ENCODE peak calls at places on chromosome 19, in eight cellular contexts. One of them, this sample, is unnamed. For H3K27me3, the result is how much of the 10 kb centered on the place peaks cover.

GRCh38 chr19:18386543-18387251 is 739 bp downstream of the GDF15 start:
- DNase-seq in tibial nerve: peak
- DNase-seq in IMR-90: peak
- DNase-seq in esophagus squamous epithelium: no peak
- DNase-seq in testis: no peak
- DNase-seq in Peyer's patch: no peak
- DNase-seq in heart left ventricle: no peak
- DNase-seq in breast epithelium: no peak
- DNase-seq in this sample: no peak

GRCh38 chr19:3423183-3423829 is 56.9 kb downstream of the NFIC start:
- DNase-seq in heart left ventricle: no peak
- DNase-seq in esophagus squamous epithelium: no peak
- DNase-seq in tibial nerve: no peak
- DNase-seq in testis: peak
- DNase-seq in IMR-90: peak
- DNase-seq in Peyer's patch: no peak
- DNase-seq in breast epithelium: no peak
- DNase-seq in this sample: no peak

GRCh38 chr19:5436101-5436947 is 18.9 kb upstream of the ZNRF4 start:
- DNase-seq in tibial nerve: no peak
- DNase-seq in IMR-90: peak
- DNase-seq in heart left ventricle: no peak
- DNase-seq in Peyer's patch: no peak
- DNase-seq in breast epithelium: no peak
- DNase-seq in testis: peak
- DNase-seq in esophagus squamous epithelium: no peak
- DNase-seq in this sample: no peak

GRCh38 chr19:1136201-1136600 is 32.4 kb downstream of the GPX4 start:
- DNase-seq in Peyer's patch: peak
- DNase-seq in tibial nerve: no peak
- DNase-seq in IMR-90: no peak
- DNase-seq in esophagus squamous epithelium: no peak
- DNase-seq in heart left ventricle: no peak
- DNase-seq in breast epithelium: peak
- DNase-seq in testis: no peak
- DNase-seq in this sample: no peak

GRCh38 chr19:798415-799075 is 1.3 kb downstream of the PTBP1 start:
- DNase-seq in heart left ventricle: peak
- DNase-seq in breast epithelium: no peak
- DNase-seq in testis: no peak
- DNase-seq in IMR-90: no peak
- DNase-seq in Peyer's patch: no peak
- DNase-seq in esophagus squamous epithelium: no peak
- DNase-seq in tibial nerve: no peak
- DNase-seq in this sample: no peak

GRCh38 chr19:42295831-42296525 is 6.0 kb upstream of the PRR19 start:
- DNase-seq in esophagus squamous epithelium: no peak
- DNase-seq in heart left ventricle: peak
- DNase-seq in breast epithelium: peak
- DNase-seq in IMR-90: peak
- DNase-seq in Peyer's patch: peak
- DNase-seq in tibial nerve: peak
- DNase-seq in testis: peak
- DNase-seq in this sample: peak

GRCh38 chr19:1856698-1857603 is 6.4 kb downstream of the KLF16 start:
- DNase-seq in esophagus squamous epithelium: no peak
- DNase-seq in testis: peak
- DNase-seq in Peyer's patch: peak
- DNase-seq in IMR-90: peak
- DNase-seq in tibial nerve: peak
- DNase-seq in heart left ventricle: peak
- DNase-seq in breast epithelium: peak
- DNase-seq in this sample: peak

GRCh38 chr19:4969772-4970531 is 1.0 kb downstream of the KDM4B start:
- DNase-seq in IMR-90: no peak
- DNase-seq in tibial nerve: no peak
- DNase-seq in testis: peak
- DNase-seq in esophagus squamous epithelium: no peak
- DNase-seq in Peyer's patch: peak
- DNase-seq in breast epithelium: no peak
- DNase-seq in heart left ventricle: no peak
- DNase-seq in this sample: no peak

GRCh38 chr19:30053558-30053957 is 111.5 kb downstream of the URI1 start:
- DNase-seq in esophagus squamous epithelium: no peak
- DNase-seq in Peyer's patch: no peak
- DNase-seq in breast epithelium: no peak
- DNase-seq in tibial nerve: no peak
- DNase-seq in testis: no peak
- DNase-seq in heart left ventricle: no peak
- DNase-seq in IMR-90: no peak
- DNase-seq in this sample: no peak

GRCh38 chr19:40503300-40503699 is 36.5 kb downstream of the SPTBN4 start:
- DNase-seq in esophagus squamous epithelium: no peak
- DNase-seq in heart left ventricle: no peak
- DNase-seq in tibial nerve: no peak
- DNase-seq in IMR-90: no peak
- DNase-seq in breast epithelium: no peak
- DNase-seq in Peyer's patch: no peak
- DNase-seq in testis: peak
- DNase-seq in this sample: no peak

GRCh38 chr19:46748325-46749109 is 2.3 kb upstream of the STRN4 start:
- DNase-seq in heart left ventricle: no peak
- DNase-seq in breast epithelium: no peak
- DNase-seq in esophagus squamous epithelium: no peak
- DNase-seq in IMR-90: peak
- DNase-seq in testis: peak
- DNase-seq in tibial nerve: peak
- DNase-seq in Peyer's patch: peak
- DNase-seq in this sample: no peak

GRCh38 chr19:44636439-44637389 is 7.0 kb upstream of the PVR start:
- DNase-seq in IMR-90: no peak
- DNase-seq in breast epithelium: no peak
- DNase-seq in tibial nerve: no peak
- DNase-seq in Peyer's patch: no peak
- DNase-seq in esophagus squamous epithelium: no peak
- DNase-seq in testis: no peak
- DNase-seq in heart left ventricle: no peak
- DNase-seq in this sample: no peak

GRCh38 chr19:29671393-29672076 is 6.3 kb downstream of the PLEKHF1 start:
- DNase-seq in breast epithelium: peak
- DNase-seq in testis: peak
- DNase-seq in IMR-90: no peak
- DNase-seq in tibial nerve: no peak
- DNase-seq in heart left ventricle: no peak
- DNase-seq in Peyer's patch: peak
- DNase-seq in esophagus squamous epithelium: peak
- DNase-seq in this sample: no peak

GRCh38 chr19:51807925-51808324 is 13.0 kb downstream of the FPR3 start:
- DNase-seq in heart left ventricle: no peak
- DNase-seq in IMR-90: no peak
- DNase-seq in breast epithelium: no peak
- DNase-seq in testis: no peak
- DNase-seq in Peyer's patch: no peak
- DNase-seq in tibial nerve: no peak
- DNase-seq in esophagus squamous epithelium: no peak
- DNase-seq in this sample: no peak

GRCh38 chr19:47035495-47036232 is 12.8 kb downstream of the TMEM160 start:
- DNase-seq in heart left ventricle: peak
- DNase-seq in esophagus squamous epithelium: peak
- DNase-seq in Peyer's patch: peak
- DNase-seq in breast epithelium: peak
- DNase-seq in IMR-90: peak
- DNase-seq in testis: peak
- DNase-seq in tibial nerve: peak
- DNase-seq in this sample: peak

GRCh38 chr19:43420954-43421353 is 6.3 kb downstream of the TEX101 start:
- DNase-seq in IMR-90: no peak
- DNase-seq in esophagus squamous epithelium: no peak
- DNase-seq in testis: no peak
- DNase-seq in Peyer's patch: no peak
- DNase-seq in heart left ventricle: no peak
- DNase-seq in tibial nerve: no peak
- DNase-seq in breast epithelium: no peak
- DNase-seq in this sample: no peak

GRCh38 chr19:51282335-51282734 is 29.1 kb upstream of the IGLON5 start:
- DNase-seq in heart left ventricle: no peak
- DNase-seq in tibial nerve: no peak
- DNase-seq in breast epithelium: no peak
- DNase-seq in esophagus squamous epithelium: no peak
- DNase-seq in Peyer's patch: no peak
- DNase-seq in testis: no peak
- DNase-seq in IMR-90: no peak
- DNase-seq in this sample: no peak

GRCh38 chr19:20388826-20389225 is 176.8 kb downstream of the ZNF737 start:
- DNase-seq in Peyer's patch: no peak
- DNase-seq in breast epithelium: no peak
- DNase-seq in heart left ventricle: no peak
- DNase-seq in IMR-90: no peak
- DNase-seq in testis: no peak
- DNase-seq in esophagus squamous epithelium: no peak
- DNase-seq in tibial nerve: no peak
- DNase-seq in this sample: no peak

GRCh38 chr19:41355802-41356201 is 2.1 kb upstream of the TGFB1 start:
- DNase-seq in heart left ventricle: no peak
- DNase-seq in IMR-90: no peak
- DNase-seq in Peyer's patch: no peak
- DNase-seq in tibial nerve: no peak
- DNase-seq in breast epithelium: no peak
- DNase-seq in esophagus squamous epithelium: no peak
- DNase-seq in testis: no peak
- DNase-seq in this sample: no peak

GRCh38 chr19:48874309-48875135 is 2.3 kb downstream of the PPP1R15A start:
- DNase-seq in testis: no peak
- DNase-seq in Peyer's patch: peak
- DNase-seq in IMR-90: peak
- DNase-seq in breast epithelium: no peak
- DNase-seq in tibial nerve: no peak
- DNase-seq in heart left ventricle: peak
- DNase-seq in esophagus squamous epithelium: no peak
- DNase-seq in this sample: peak
- TF ChIP-seq POLR2A in testis: no peak
- TF ChIP-seq POLR2A in Peyer's patch: no peak
- TF ChIP-seq POLR2A in IMR-90: peak
- TF ChIP-seq POLR2A in breast epithelium: no peak
- TF ChIP-seq POLR2A in tibial nerve: no peak
- TF ChIP-seq POLR2A in heart left ventricle: no peak
- TF ChIP-seq POLR2A in esophagus squamous epithelium: no peak
- TF ChIP-seq POLR2A in this sample: no peak

DNA sequence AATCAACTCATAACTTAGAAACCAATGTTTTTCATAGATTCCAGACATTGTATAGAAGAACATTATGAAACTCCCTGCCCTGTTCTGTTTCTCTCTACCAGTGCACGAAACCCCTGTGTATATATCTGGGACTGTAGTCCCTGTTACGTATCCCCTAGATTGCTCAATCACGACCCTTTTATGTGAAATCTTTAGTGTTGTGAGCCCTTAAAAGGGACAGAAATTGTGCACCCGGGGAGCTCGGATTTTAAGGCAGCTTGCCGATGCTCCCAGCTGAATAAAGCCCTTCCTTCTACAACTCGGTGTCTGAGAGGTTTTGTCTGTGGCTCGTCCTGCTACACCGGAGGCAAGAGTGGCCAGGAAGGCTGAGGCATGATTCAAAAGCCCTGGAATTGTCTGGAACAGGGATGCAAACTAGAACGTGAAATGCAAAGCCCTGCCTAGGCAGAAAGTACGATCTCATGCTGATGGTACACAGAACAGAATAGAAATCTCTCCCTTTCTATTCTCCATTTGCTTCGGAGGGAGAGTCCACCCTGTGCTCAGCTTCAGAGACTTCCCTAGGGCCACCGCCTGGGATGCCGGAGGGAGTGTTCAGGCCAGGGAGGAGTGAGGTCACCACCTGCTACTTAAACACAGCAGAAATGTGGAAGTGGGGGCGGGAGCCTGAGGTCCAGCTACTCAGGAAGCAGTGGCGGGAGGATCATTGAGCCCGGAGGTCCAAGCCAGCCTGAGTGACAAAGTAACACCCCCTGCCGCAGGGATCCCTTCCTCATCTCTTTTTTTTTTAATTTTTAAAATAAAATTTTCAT is 760 bp upstream of the ZNF888 start:
- DNase-seq in testis: peak
- DNase-seq in breast epithelium: peak
- DNase-seq in heart left ventricle: peak
- DNase-seq in Peyer's patch: no peak
- DNase-seq in esophagus squamous epithelium: no peak
- DNase-seq in IMR-90: no peak
- DNase-seq in tibial nerve: no peak
- DNase-seq in this sample: peak
- H3K4me3 ChIP-seq in testis: peak
- H3K4me3 ChIP-seq in breast epithelium: peak
- H3K4me3 ChIP-seq in heart left ventricle: peak
- H3K4me3 ChIP-seq in Peyer's patch: peak
- H3K4me3 ChIP-seq in esophagus squamous epithelium: peak
- H3K4me3 ChIP-seq in IMR-90: peak
- H3K4me3 ChIP-seq in tibial nerve: peak
- H3K4me3 ChIP-seq in this sample: peak

GRCh38 chr19:39497850-39498261 is 891 bp upstream of the DLL3 start:
- DNase-seq in esophagus squamous epithelium: no peak
- DNase-seq in breast epithelium: no peak
- DNase-seq in tibial nerve: no peak
- DNase-seq in testis: peak
- DNase-seq in Peyer's patch: peak
- DNase-seq in IMR-90: peak
- DNase-seq in heart left ventricle: no peak
- DNase-seq in this sample: no peak
- H3K27me3 ChIP-seq in esophagus squamous epithelium: under half
- H3K27me3 ChIP-seq in breast epithelium: half or more
- H3K27me3 ChIP-seq in tibial nerve: half or more
- H3K27me3 ChIP-seq in testis: under half
- H3K27me3 ChIP-seq in Peyer's patch: under half
- H3K27me3 ChIP-seq in IMR-90: under half
- H3K27me3 ChIP-seq in heart left ventricle: under half
- H3K27me3 ChIP-seq in this sample: under half

DNA sequence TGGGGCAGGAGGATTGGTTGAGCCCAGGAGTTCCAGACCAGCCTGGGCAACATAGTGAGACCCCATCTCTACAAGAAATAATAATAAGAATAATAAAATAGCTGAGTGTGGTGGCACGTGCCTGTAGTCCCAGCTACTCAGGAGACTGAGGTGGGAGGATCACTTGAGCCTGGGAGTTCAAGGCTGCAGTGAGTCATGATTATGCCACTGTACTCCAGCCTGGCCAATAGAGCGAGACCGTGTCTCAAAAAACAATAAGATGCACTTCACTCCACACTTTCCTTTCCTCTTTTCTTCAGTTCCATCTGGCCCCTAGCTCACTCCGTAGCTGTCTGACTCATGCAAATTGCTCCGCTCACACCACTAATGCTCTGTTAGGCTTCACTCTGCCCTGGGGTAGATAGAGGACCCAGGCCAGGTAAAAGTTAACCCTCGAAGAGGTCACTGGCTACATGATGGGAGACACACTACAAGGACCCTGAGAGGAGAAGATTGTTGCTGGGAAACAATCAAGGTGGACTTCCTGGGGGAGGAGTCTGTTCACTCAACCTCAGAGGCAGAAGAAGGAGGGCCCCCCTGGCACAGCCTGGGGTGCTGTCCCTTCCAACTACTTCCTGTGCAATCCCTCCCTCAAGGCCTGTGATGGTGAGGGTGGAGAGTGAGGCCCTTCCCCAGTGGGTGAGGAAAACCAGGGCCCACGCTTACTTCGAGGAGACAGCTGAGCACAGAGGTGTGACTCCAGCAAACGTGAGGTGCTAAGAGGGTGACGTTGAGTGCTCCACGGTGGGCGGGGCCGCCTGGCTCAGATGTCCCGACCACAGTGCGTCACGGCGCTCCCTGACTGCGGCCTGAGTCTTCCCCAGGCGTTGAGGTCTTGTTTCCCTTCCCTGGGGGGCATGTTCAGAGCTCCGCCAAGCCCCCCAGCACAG is 8.8 kb upstream of the TNFSF9 start:
- DNase-seq in IMR-90: no peak
- DNase-seq in esophagus squamous epithelium: no peak
- DNase-seq in breast epithelium: no peak
- DNase-seq in heart left ventricle: no peak
- DNase-seq in tibial nerve: no peak
- DNase-seq in testis: no peak
- DNase-seq in Peyer's patch: peak
- DNase-seq in this sample: no peak
- TF ChIP-seq POLR2A in IMR-90: no peak
- TF ChIP-seq POLR2A in esophagus squamous epithelium: no peak
- TF ChIP-seq POLR2A in breast epithelium: no peak
- TF ChIP-seq POLR2A in heart left ventricle: no peak
- TF ChIP-seq POLR2A in tibial nerve: no peak
- TF ChIP-seq POLR2A in testis: no peak
- TF ChIP-seq POLR2A in Peyer's patch: no peak
- TF ChIP-seq POLR2A in this sample: no peak

This sample was measured in uterus.